ENCODE peak calls at places on chromosomes 2 and 18, in seven cellular contexts. E is A549, P is K562, H is ovary, Y is GM12878, J is stomach, V is suprapubic skin. X is an unnamed sample.

GRCh38 chr2:48227617-48228344 is 302.2 kb upstream of the STON1 start:
- DNase-seq in H (no peak), P (no peak), J (no peak), E (no peak), Y (peak), V (no peak), X (no peak)

GRCh38 chr2:71894266-71894665 is 253.4 kb downstream of the CYP26B1 start:
- DNase-seq in V (no peak), P (no peak), H (no peak), E (no peak), J (no peak), Y (no peak), X (no peak)

GRCh38 chr18:63575680-63576079 is 11.5 kb upstream of the SERPINB13 start:
- DNase-seq in V (no peak), P (no peak), E (no peak), J (no peak), Y (no peak), H (no peak), X (no peak)

GRCh38 chr18:48829443-48830149 is 121.2 kb downstream of the SMAD7 start:
- DNase-seq in V (no peak), J (peak), Y (no peak), H (peak), P (no peak), E (no peak), X (no peak)

GRCh38 chr2:85243101-85244072 is 84.4 kb downstream of the TGOLN2 start:
- DNase-seq in Y (no peak), E (peak), P (peak), H (peak), J (peak), V (no peak), X (peak)

GRCh38 chr2:1654696-1655374 is 89.5 kb downstream of the PXDN start:
- DNase-seq in E (no peak), J (peak), H (peak), Y (no peak), V (no peak), P (no peak), X (no peak)

GRCh38 chr2:239328306-239329191 is 72.3 kb downstream of the HDAC4 start:
- DNase-seq in V (peak), H (peak), J (peak), E (no peak), P (no peak), Y (no peak), X (no peak)

GRCh38 chr2:37635359-37636208 is 35.9 kb downstream of the CDC42EP3 start:
- DNase-seq in V (no peak), H (no peak), Y (peak), E (no peak), P (no peak), J (no peak), X (no peak)

GRCh38 chr2:118291481-118291880 is 203.2 kb downstream of the INSIG2 start:
- DNase-seq in P (no peak), H (no peak), Y (no peak), E (no peak), V (no peak), J (no peak), X (no peak)

GRCh38 chr2:113940891-113941290 is 51.0 kb downstream of the ACTR3 start:
- DNase-seq in J (no peak), Y (no peak), P (no peak), E (no peak), V (no peak), H (no peak), X (no peak)

GRCh38 chr18:78430171-78430857 is 549.3 kb upstream of the SALL3 start:
- DNase-seq in J (no peak), H (no peak), V (no peak), E (no peak), P (no peak), Y (no peak), X (no peak)

GRCh38 chr18:14747513-14748474 is at the start of gene ANKRD30B:
- DNase-seq in E (no peak), V (no peak), P (no peak), J (no peak), Y (no peak), H (no peak), X (no peak)

DNA sequence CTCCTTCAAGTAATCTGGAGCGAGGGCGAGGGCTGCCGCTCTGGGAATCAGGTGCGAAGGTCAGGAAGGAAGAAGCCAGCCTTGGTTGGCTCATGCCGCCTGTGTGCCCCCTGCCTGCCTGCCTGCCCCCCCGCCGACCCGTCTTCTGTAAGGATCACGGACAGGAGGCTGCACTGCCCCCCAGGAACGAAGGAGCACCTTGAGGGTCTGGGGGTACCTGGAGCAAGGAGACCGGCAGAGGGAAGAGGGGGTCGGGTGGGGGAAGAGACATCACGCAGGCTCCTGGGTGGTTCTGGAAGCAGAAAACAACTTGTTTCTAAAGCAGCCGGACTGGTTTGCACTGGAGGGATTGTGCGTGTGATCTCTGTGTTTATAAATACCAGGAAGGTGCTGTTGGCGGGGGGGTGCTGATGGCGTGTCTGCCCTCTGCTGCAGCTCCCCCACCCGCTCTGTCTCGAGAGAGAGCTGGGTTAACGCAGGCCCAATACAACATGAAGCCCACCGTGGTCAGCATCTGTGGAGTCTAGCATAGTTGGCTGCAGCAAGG is 1.7 kb downstream of the FOSL2 start:
- DNase-seq in E (peak), Y (no peak), V (no peak), H (peak), J (peak), P (no peak), X (peak)
- TF ChIP-seq POLR2A in E (no peak), Y (no peak), V (no peak), H (no peak), J (peak), P (no peak), X (peak)

GRCh38 chr2:7233126-7233525 is 315.9 kb downstream of the RNF144A start:
- DNase-seq in J (no peak), H (no peak), E (no peak), Y (no peak), P (no peak), V (no peak), X (no peak)

GRCh38 chr2:7241041-7241440 is 323.8 kb downstream of the RNF144A start:
- DNase-seq in Y (no peak), V (no peak), P (no peak), J (no peak), E (no peak), H (no peak), X (no peak)

GRCh38 chr2:7239078-7239477 is 321.9 kb downstream of the RNF144A start:
- DNase-seq in P (no peak), Y (no peak), H (no peak), J (no peak), E (no peak), V (no peak), X (no peak)

GRCh38 chr2:7242189-7242867 is 325.1 kb downstream of the RNF144A start:
- DNase-seq in P (no peak), V (no peak), E (no peak), Y (peak), H (no peak), J (no peak), X (no peak)

GRCh38 chr2:7237476-7237875 is 320.3 kb downstream of the RNF144A start:
- DNase-seq in V (no peak), E (no peak), P (no peak), Y (no peak), J (no peak), H (no peak), X (no peak)
- H3K27ac ChIP-seq in V (no peak), E (no peak), P (no peak), Y (no peak), J (no peak), H (no peak), X (no peak)

DNA sequence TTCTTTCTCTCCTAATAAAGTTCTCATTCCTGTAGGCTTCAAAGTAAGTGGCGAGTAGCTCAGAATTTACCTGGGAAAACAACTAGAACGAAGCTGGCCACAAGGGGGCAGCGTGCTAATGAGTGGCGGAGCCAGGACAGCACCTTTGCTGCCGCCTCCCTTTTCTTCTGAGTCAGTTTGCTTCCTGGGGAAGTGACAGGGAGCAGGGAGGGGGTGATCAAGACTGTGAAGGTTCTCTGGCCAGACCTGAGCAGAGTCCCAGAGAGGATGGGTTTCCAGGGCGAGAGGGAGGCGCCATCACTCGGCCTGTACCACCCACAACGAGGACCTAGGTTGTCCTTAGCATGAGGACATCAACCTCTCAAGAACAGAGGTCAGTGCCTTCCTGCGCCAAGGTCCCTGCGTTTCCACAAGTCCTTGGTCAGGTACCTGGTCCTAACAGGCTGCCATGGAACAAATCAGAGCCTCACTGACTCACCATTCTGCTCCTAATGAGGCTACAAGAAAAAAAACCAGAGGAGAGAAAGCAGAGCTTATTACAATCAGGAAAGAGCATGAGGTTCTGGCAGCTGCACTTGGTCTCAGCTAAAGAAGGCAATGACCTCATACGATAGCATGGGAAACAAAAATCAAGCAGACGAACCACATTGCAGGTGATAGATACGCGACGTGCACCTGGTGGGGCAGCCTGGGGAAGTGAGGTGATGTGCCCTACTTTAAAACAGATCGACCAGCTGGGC is 98.7 kb downstream of the PLB1 start:
- DNase-seq in V (peak), Y (peak), E (peak), H (peak), P (peak), J (peak), X (peak)
- TF ChIP-seq POLR2A in V (no peak), Y (no peak), E (no peak), H (no peak), P (no peak), J (no peak), X (no peak)

GRCh38 chr18:8806798-8807501 is 101.6 kb downstream of the MTCL1 start:
- DNase-seq in P (no peak), Y (no peak), J (no peak), E (no peak), V (no peak), H (no peak), X (no peak)

GRCh38 chr18:8805552-8805951 is 100.2 kb downstream of the MTCL1 start:
- DNase-seq in P (no peak), J (no peak), H (no peak), Y (no peak), V (no peak), E (no peak), X (no peak)

GRCh38 chr18:8808001-8808400 is 102.6 kb downstream of the MTCL1 start:
- DNase-seq in P (no peak), H (no peak), J (no peak), V (no peak), Y (no peak), E (no peak), X (no peak)

GRCh38 chr18:8806105-8806797 is 100.9 kb downstream of the MTCL1 start:
- DNase-seq in E (no peak), P (no peak), V (no peak), Y (no peak), H (no peak), J (no peak), X (no peak)

GRCh38 chr18:8807502-8807833 is 102.1 kb downstream of the MTCL1 start:
- DNase-seq in H (no peak), P (no peak), J (no peak), Y (no peak), V (no peak), E (no peak), X (no peak)
- H3K27ac ChIP-seq in H (no peak), P (no peak), J (no peak), Y (no peak), V (no peak), E (peak), X (no peak)

GRCh38 chr2:95158891-95159619 is 593 bp downstream of the ZNF514 start:
- DNase-seq in J (peak), H (peak), V (peak), Y (no peak), E (peak), P (peak), X (no peak)

GRCh38 chr2:95165371-95166064 is at the start of gene ZNF2:
- DNase-seq in P (peak), J (peak), E (peak), Y (peak), H (peak), V (peak), X (peak)

GRCh38 chr2:95165030-95165370 is 609 bp upstream of the ZNF2 start:
- DNase-seq in J (no peak), H (no peak), V (no peak), Y (no peak), P (no peak), E (no peak), X (no peak)

GRCh38 chr2:95158441-95158840 is 1.2 kb downstream of the ZNF514 start:
- DNase-seq in H (no peak), V (no peak), E (no peak), J (no peak), Y (no peak), P (peak), X (no peak)

DNA sequence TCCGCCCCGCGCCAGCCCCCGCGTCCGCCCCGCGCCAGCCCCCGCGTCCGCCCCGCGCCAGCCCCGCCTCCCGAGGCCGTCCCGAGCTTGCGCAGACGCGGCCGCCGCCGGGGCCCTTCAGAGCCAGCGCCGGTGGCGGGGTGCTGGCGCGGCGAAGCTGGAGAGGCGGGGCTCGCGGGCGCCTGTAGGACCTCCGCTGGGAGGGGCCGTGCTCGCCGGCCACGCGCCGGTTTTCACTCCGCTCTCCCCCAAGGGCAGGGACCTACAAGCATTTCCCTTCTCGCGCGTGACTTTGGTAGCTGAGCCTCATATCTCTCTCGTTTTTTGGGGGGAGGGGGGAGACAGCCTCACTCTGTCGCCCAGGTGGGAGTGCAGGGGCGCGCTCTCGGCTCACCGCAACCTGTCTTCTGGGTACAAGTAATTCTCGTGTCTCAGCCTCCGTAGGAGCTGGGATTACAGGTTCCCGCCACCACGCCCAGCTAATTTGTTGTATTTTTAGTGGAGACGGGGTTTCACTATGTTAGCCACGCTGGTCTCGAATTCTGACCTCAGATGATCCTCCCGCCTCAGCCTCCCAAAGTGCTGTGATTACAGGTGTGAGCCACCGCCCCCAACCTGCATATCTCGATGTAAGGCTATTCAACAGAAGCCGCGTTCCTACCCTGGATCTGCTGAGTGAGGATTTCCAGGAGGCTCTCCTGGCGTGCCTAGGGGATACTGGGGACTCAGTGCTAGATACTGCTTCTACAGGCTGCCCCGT is at the start of gene ZNF514:
- DNase-seq in E (peak), H (peak), P (peak), Y (no peak), J (peak), V (peak), X (peak)
- TF ChIP-seq POLR2A in E (peak), H (peak), P (peak), Y (peak), J (no peak), V (no peak), X (no peak)

GRCh38 chr2:218357194-218358177 is 829 bp downstream of the CATIP start:
- DNase-seq in V (no peak), E (peak), P (no peak), J (no peak), Y (no peak), H (no peak), X (no peak)

GRCh38 chr2:218362606-218363005 is 5.9 kb downstream of the CATIP start:
- DNase-seq in J (no peak), V (no peak), Y (no peak), P (no peak), H (no peak), E (no peak), X (no peak)

GRCh38 chr2:218354850-218355443 is 1.7 kb upstream of the CATIP start:
- DNase-seq in J (peak), H (no peak), E (no peak), V (no peak), Y (no peak), P (no peak), X (no peak)

DNA sequence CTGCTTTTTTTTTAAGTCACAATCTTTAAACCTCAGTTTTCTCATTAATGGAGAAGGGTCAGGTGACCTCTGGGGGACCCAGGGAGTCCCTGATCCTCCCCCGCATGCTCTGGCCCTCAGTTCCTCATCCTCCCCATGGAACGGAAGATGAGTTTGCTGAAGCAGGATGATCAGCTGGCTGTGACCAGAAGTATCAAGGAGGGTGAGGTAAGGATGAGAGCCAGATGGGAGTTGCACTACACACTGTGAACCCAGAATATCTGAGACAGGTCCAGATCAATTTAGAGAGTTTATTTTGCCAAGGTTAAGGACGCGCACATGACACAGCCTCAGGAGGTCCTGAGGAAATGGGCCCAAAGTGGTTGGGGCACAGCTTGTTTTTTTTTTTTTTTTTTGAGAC is 3.8 kb downstream of the CATIP start:
- DNase-seq in P (peak), E (no peak), H (no peak), Y (no peak), V (no peak), J (no peak), X (no peak)
- H3K27ac ChIP-seq in P (no peak), E (no peak), H (no peak), Y (no peak), V (no peak), J (peak), X (no peak)

X was measured in breast epithelium.